ENCODE peak calls at places on chromosomes 2 and 18, in nine cellular contexts. L is NCI-H1417; V is retina; B is transverse colon; Q is naive thymus-derived CD4-positive, alpha-beta T cell; P is HTR-8/SVneo; J is EL; N is H54; W is stimulated activated CD8-positive, alpha-beta memory T cell treated with anti-CD3 and anti-CD28 coated beads, Interleukin-4, amount 100 ng/mL, for 1 hour. M is an unnamed sample.

GRCh38 chr2:215930505-215931233 is 82.7 kb downstream of the MREG start:
- DNase-seq in L (no peak), V (no peak), B (no peak), Q (no peak), P (no peak), J (peak; percentile 24), N (no peak), W (no peak), M (no peak)

GRCh38 chr2:179842498-179843153 is 18.8 kb downstream of the ZNF385B start:
- DNase-seq in L (no peak), V (peak; percentile 48), B (no peak), Q (no peak), P (peak; percentile 24), J (peak; percentile 44), N (no peak), W (no peak), M (peak; percentile 74)

GRCh38 chr2:191638802-191639172 is 39.1 kb upstream of the NABP1 start:
- DNase-seq in L (no peak), V (no peak), B (no peak), Q (no peak), P (no peak), J (no peak), N (no peak), W (no peak), M (no peak)

GRCh38 chr2:120540719-120541552 is 194.7 kb upstream of the GLI2 start:
- DNase-seq in L (no peak), V (no peak), B (no peak), Q (no peak), P (no peak), J (no peak), N (no peak), W (no peak), M (no peak)

GRCh38 chr2:78261454-78261853 is 739.3 kb upstream of the LRRTM4 start:
- DNase-seq in L (no peak), V (no peak), B (no peak), Q (no peak), P (no peak), J (no peak), N (no peak), W (no peak), M (no peak)

GRCh38 chr2:150888337-150888736 is 373.3 kb downstream of the RBM43 start:
- DNase-seq in L (no peak), V (no peak), B (no peak), Q (no peak), P (no peak), J (peak; percentile 53), N (no peak), W (no peak), M (no peak)

GRCh38 chr2:237693281-237694039 is 66.1 kb downstream of the LRRFIP1 start:
- DNase-seq in L (no peak), V (no peak), B (peak; percentile 43), Q (no peak), P (no peak), J (peak; percentile 61), N (no peak), W (no peak), M (no peak)

GRCh38 chr18:13303761-13304364 is 85.3 kb downstream of the LDLRAD4 start:
- DNase-seq in L (no peak), V (no peak), B (no peak), Q (no peak), P (no peak), J (no peak), N (no peak), W (no peak), M (no peak)

GRCh38 chr2:97758131-97758705 is 44.8 kb downstream of the ZAP70 start:
- DNase-seq in L (no peak), V (no peak), B (no peak), Q (no peak), P (no peak), J (no peak), N (no peak), W (no peak), M (peak; percentile 83)

GRCh38 chr2:181877181-181877664 is 14.3 kb upstream of the ITPRID2 start:
- DNase-seq in L (no peak), V (no peak), B (no peak), Q (no peak), P (no peak), J (no peak), N (no peak), W (no peak), M (no peak)

GRCh38 chr2:69616755-69617154 is 26.8 kb downstream of the AAK1 start:
- DNase-seq in L (no peak), V (no peak), B (no peak), Q (no peak), P (no peak), J (no peak), N (no peak), W (no peak), M (no peak)

GRCh38 chr18:31553800-31554199 is 37.9 kb upstream of the TTR start:
- DNase-seq in L (no peak), V (no peak), B (no peak), Q (no peak), P (no peak), J (no peak), N (no peak), W (no peak), M (no peak)

GRCh38 chr2:217784996-217785543 is 217.7 kb downstream of the TNS1 start:
- DNase-seq in L (no peak), V (no peak), B (no peak), Q (no peak), P (no peak), J (no peak), N (no peak), W (no peak), M (no peak)

GRCh38 chr2:219460424-219460926 is 25.8 kb downstream of the SPEG start:
- DNase-seq in L (peak; percentile 55), V (peak; percentile 78), B (peak; percentile 57), Q (no peak), P (no peak), J (no peak), N (no peak), W (no peak), M (peak; percentile 92)

GRCh38 chr2:135664623-135665068 is 77.0 kb upstream of the UBXN4 start:
- DNase-seq in L (no peak), V (no peak), B (no peak), Q (no peak), P (no peak), J (peak; percentile 20), N (no peak), W (no peak), M (no peak)

GRCh38 chr2:23457990-23458689 is 73.2 kb downstream of the KLHL29 start:
- DNase-seq in L (no peak), V (no peak), B (no peak), Q (no peak), P (no peak), J (no peak), N (no peak), W (no peak), M (no peak)

GRCh38 chr2:148640767-148641166 is 3.8 kb upstream of the EPC2 start:
- DNase-seq in L (no peak), V (no peak), B (no peak), Q (no peak), P (no peak), J (peak; percentile 13), N (no peak), W (no peak), M (no peak)

GRCh38 chr2:26088038-26088643 is 54.3 kb downstream of the RAB10 start:
- DNase-seq in L (no peak), V (peak; percentile 34), B (no peak), Q (peak; percentile 5), P (peak; percentile 45), J (peak; percentile 39), N (no peak), W (no peak), M (peak; percentile 56)

GRCh38 chr2:19674051-19675002 is 227.5 kb downstream of the TTC32 start:
- DNase-seq in L (no peak), V (peak; percentile 24), B (no peak), Q (no peak), P (no peak), J (peak; percentile 12), N (no peak), W (no peak), M (no peak)

GRCh38 chr2:46010223-46010924 is 286.8 kb upstream of the EPAS1 start:
- DNase-seq in L (no peak), V (no peak), B (no peak), Q (no peak), P (no peak), J (no peak), N (no peak), W (no peak), M (no peak)